ENCODE peak calls at places on chromosomes 5 and 9, in ten cellular contexts. One of them, this sample, is unnamed.

GRCh38 chr5:64074533-64074932 is 91.1 kb upstream of the RNF180 start:
- DNase-seq in stimulated activated CD4-positive, alpha-beta T cell treated with anti-CD3 and anti-CD28 coated beads, Interleukin-15, amount 100 ng/mL, for 48 hours: no peak
- DNase-seq in mesenchymal stem cell: peak; percentile 20
- DNase-seq in neural crest cell: peak; percentile 16
- DNase-seq in ELR: peak; percentile 43
- DNase-seq in mesothelial cell of epicardium: no peak
- DNase-seq in activated effector memory CD4-positive, alpha-beta T cell treated with Interleukin-2 at 50 U/mL for 16 hours: no peak
- DNase-seq in GM12865: peak; percentile 38
- DNase-seq in endothelial cell: peak; percentile 33
- DNase-seq in OCI-LY7: peak; percentile 26
- DNase-seq in this sample: no peak

GRCh38 chr5:31197183-31197582 is 3.7 kb downstream of the CDH6 start:
- DNase-seq in neural crest cell: no peak
- DNase-seq in GM12865: no peak
- DNase-seq in ELR: no peak
- DNase-seq in mesenchymal stem cell: peak; percentile 9
- DNase-seq in activated effector memory CD4-positive, alpha-beta T cell treated with Interleukin-2 at 50 U/mL for 16 hours: no peak
- DNase-seq in stimulated activated CD4-positive, alpha-beta T cell treated with anti-CD3 and anti-CD28 coated beads, Interleukin-15, amount 100 ng/mL, for 48 hours: no peak
- DNase-seq in mesothelial cell of epicardium: no peak
- DNase-seq in OCI-LY7: no peak
- DNase-seq in endothelial cell: no peak
- DNase-seq in this sample: no peak

GRCh38 chr5:9091896-9092662 is 453.8 kb downstream of the SEMA5A start:
- DNase-seq in stimulated activated CD4-positive, alpha-beta T cell treated with anti-CD3 and anti-CD28 coated beads, Interleukin-15, amount 100 ng/mL, for 48 hours: no peak
- DNase-seq in GM12865: no peak
- DNase-seq in neural crest cell: no peak
- DNase-seq in mesothelial cell of epicardium: no peak
- DNase-seq in ELR: no peak
- DNase-seq in OCI-LY7: no peak
- DNase-seq in mesenchymal stem cell: no peak
- DNase-seq in activated effector memory CD4-positive, alpha-beta T cell treated with Interleukin-2 at 50 U/mL for 16 hours: no peak
- DNase-seq in endothelial cell: no peak
- DNase-seq in this sample: no peak

GRCh38 chr5:159099049-159099760 is 511 bp downstream of the EBF1 start:
- DNase-seq in neural crest cell: no peak
- DNase-seq in mesothelial cell of epicardium: peak; percentile 64
- DNase-seq in mesenchymal stem cell: peak; percentile 60
- DNase-seq in GM12865: peak; percentile 83
- DNase-seq in activated effector memory CD4-positive, alpha-beta T cell treated with Interleukin-2 at 50 U/mL for 16 hours: peak; percentile 29
- DNase-seq in ELR: peak; percentile 65
- DNase-seq in stimulated activated CD4-positive, alpha-beta T cell treated with anti-CD3 and anti-CD28 coated beads, Interleukin-15, amount 100 ng/mL, for 48 hours: no peak
- DNase-seq in endothelial cell: peak; percentile 65
- DNase-seq in OCI-LY7: peak; percentile 90
- DNase-seq in this sample: peak; percentile 62

GRCh38 chr5:172806897-172807672 is 27.0 kb upstream of the ERGIC1 start:
- DNase-seq in OCI-LY7: peak; percentile 68
- DNase-seq in endothelial cell: peak; percentile 34
- DNase-seq in activated effector memory CD4-positive, alpha-beta T cell treated with Interleukin-2 at 50 U/mL for 16 hours: peak; percentile 76
- DNase-seq in mesothelial cell of epicardium: no peak
- DNase-seq in stimulated activated CD4-positive, alpha-beta T cell treated with anti-CD3 and anti-CD28 coated beads, Interleukin-15, amount 100 ng/mL, for 48 hours: peak; percentile 92
- DNase-seq in mesenchymal stem cell: peak; percentile 90
- DNase-seq in GM12865: peak; percentile 95
- DNase-seq in neural crest cell: peak; percentile 35
- DNase-seq in ELR: peak; percentile 94
- DNase-seq in this sample: peak; percentile 98

GRCh38 chr9:95953986-95954385 is 78.5 kb downstream of the ERCC6L2 start:
- DNase-seq in GM12865: peak; percentile 74
- DNase-seq in activated effector memory CD4-positive, alpha-beta T cell treated with Interleukin-2 at 50 U/mL for 16 hours: no peak
- DNase-seq in neural crest cell: no peak
- DNase-seq in endothelial cell: no peak
- DNase-seq in OCI-LY7: no peak
- DNase-seq in stimulated activated CD4-positive, alpha-beta T cell treated with anti-CD3 and anti-CD28 coated beads, Interleukin-15, amount 100 ng/mL, for 48 hours: no peak
- DNase-seq in mesenchymal stem cell: no peak
- DNase-seq in ELR: no peak
- DNase-seq in mesothelial cell of epicardium: no peak
- DNase-seq in this sample: peak; percentile 3

GRCh38 chr5:9194509-9194908 is 351.4 kb downstream of the SEMA5A start:
- DNase-seq in GM12865: no peak
- DNase-seq in mesenchymal stem cell: no peak
- DNase-seq in activated effector memory CD4-positive, alpha-beta T cell treated with Interleukin-2 at 50 U/mL for 16 hours: no peak
- DNase-seq in OCI-LY7: no peak
- DNase-seq in mesothelial cell of epicardium: no peak
- DNase-seq in stimulated activated CD4-positive, alpha-beta T cell treated with anti-CD3 and anti-CD28 coated beads, Interleukin-15, amount 100 ng/mL, for 48 hours: no peak
- DNase-seq in ELR: peak; percentile 53
- DNase-seq in endothelial cell: no peak
- DNase-seq in neural crest cell: no peak
- DNase-seq in this sample: no peak

GRCh38 chr9:136791466-136792276 is 527 bp downstream of the TMEM141 start:
- DNase-seq in endothelial cell: peak; percentile 56
- DNase-seq in activated effector memory CD4-positive, alpha-beta T cell treated with Interleukin-2 at 50 U/mL for 16 hours: peak; percentile 55
- DNase-seq in GM12865: peak; percentile 71
- DNase-seq in mesothelial cell of epicardium: peak; percentile 75
- DNase-seq in mesenchymal stem cell: peak; percentile 34
- DNase-seq in OCI-LY7: peak; percentile 72
- DNase-seq in stimulated activated CD4-positive, alpha-beta T cell treated with anti-CD3 and anti-CD28 coated beads, Interleukin-15, amount 100 ng/mL, for 48 hours: peak; percentile 38
- DNase-seq in ELR: peak; percentile 49
- DNase-seq in neural crest cell: peak; percentile 53
- DNase-seq in this sample: peak; percentile 77

GRCh38 chr5:38725419-38725865 is 120.4 kb upstream of the OSMR start:
- DNase-seq in ELR: no peak
- DNase-seq in neural crest cell: peak; percentile 52
- DNase-seq in mesenchymal stem cell: no peak
- DNase-seq in mesothelial cell of epicardium: no peak
- DNase-seq in activated effector memory CD4-positive, alpha-beta T cell treated with Interleukin-2 at 50 U/mL for 16 hours: no peak
- DNase-seq in OCI-LY7: no peak
- DNase-seq in endothelial cell: no peak
- DNase-seq in stimulated activated CD4-positive, alpha-beta T cell treated with anti-CD3 and anti-CD28 coated beads, Interleukin-15, amount 100 ng/mL, for 48 hours: no peak
- DNase-seq in GM12865: no peak
- DNase-seq in this sample: no peak

GRCh38 chr9:123787411-123787810 is 142.5 kb downstream of the DENND1A start:
- DNase-seq in mesothelial cell of epicardium: no peak
- DNase-seq in endothelial cell: no peak
- DNase-seq in stimulated activated CD4-positive, alpha-beta T cell treated with anti-CD3 and anti-CD28 coated beads, Interleukin-15, amount 100 ng/mL, for 48 hours: no peak
- DNase-seq in neural crest cell: no peak
- DNase-seq in OCI-LY7: no peak
- DNase-seq in activated effector memory CD4-positive, alpha-beta T cell treated with Interleukin-2 at 50 U/mL for 16 hours: no peak
- DNase-seq in mesenchymal stem cell: no peak
- DNase-seq in GM12865: no peak
- DNase-seq in ELR: no peak
- DNase-seq in this sample: no peak

GRCh38 chr9:124354364-124355031 is 60.7 kb downstream of the PSMB7 start:
- DNase-seq in GM12865: peak; percentile 9
- DNase-seq in OCI-LY7: no peak
- DNase-seq in ELR: no peak
- DNase-seq in mesothelial cell of epicardium: no peak
- DNase-seq in stimulated activated CD4-positive, alpha-beta T cell treated with anti-CD3 and anti-CD28 coated beads, Interleukin-15, amount 100 ng/mL, for 48 hours: no peak
- DNase-seq in mesenchymal stem cell: no peak
- DNase-seq in endothelial cell: no peak
- DNase-seq in neural crest cell: no peak
- DNase-seq in activated effector memory CD4-positive, alpha-beta T cell treated with Interleukin-2 at 50 U/mL for 16 hours: no peak
- DNase-seq in this sample: no peak

GRCh38 chr9:124659099-124659659 is 111.9 kb downstream of the NR6A1 start:
- DNase-seq in endothelial cell: peak; percentile 57
- DNase-seq in activated effector memory CD4-positive, alpha-beta T cell treated with Interleukin-2 at 50 U/mL for 16 hours: no peak
- DNase-seq in mesenchymal stem cell: peak; percentile 99
- DNase-seq in neural crest cell: peak; percentile 69
- DNase-seq in ELR: peak; percentile 96
- DNase-seq in mesothelial cell of epicardium: peak; percentile 56
- DNase-seq in GM12865: peak; percentile 94
- DNase-seq in stimulated activated CD4-positive, alpha-beta T cell treated with anti-CD3 and anti-CD28 coated beads, Interleukin-15, amount 100 ng/mL, for 48 hours: peak; percentile 11
- DNase-seq in OCI-LY7: peak; percentile 61
- DNase-seq in this sample: peak; percentile 70

GRCh38 chr9:110140276-110140675 is 67.7 kb downstream of the C9orf152 start:
- DNase-seq in GM12865: no peak
- DNase-seq in OCI-LY7: no peak
- DNase-seq in mesenchymal stem cell: no peak
- DNase-seq in activated effector memory CD4-positive, alpha-beta T cell treated with Interleukin-2 at 50 U/mL for 16 hours: no peak
- DNase-seq in mesothelial cell of epicardium: no peak
- DNase-seq in stimulated activated CD4-positive, alpha-beta T cell treated with anti-CD3 and anti-CD28 coated beads, Interleukin-15, amount 100 ng/mL, for 48 hours: no peak
- DNase-seq in neural crest cell: no peak
- DNase-seq in ELR: peak; percentile 65
- DNase-seq in endothelial cell: no peak
- DNase-seq in this sample: no peak

GRCh38 chr5:74239268-74239667 is 401.3 kb downstream of the ENC1 start:
- DNase-seq in endothelial cell: no peak
- DNase-seq in OCI-LY7: no peak
- DNase-seq in neural crest cell: no peak
- DNase-seq in stimulated activated CD4-positive, alpha-beta T cell treated with anti-CD3 and anti-CD28 coated beads, Interleukin-15, amount 100 ng/mL, for 48 hours: no peak
- DNase-seq in ELR: no peak
- DNase-seq in mesenchymal stem cell: no peak
- DNase-seq in activated effector memory CD4-positive, alpha-beta T cell treated with Interleukin-2 at 50 U/mL for 16 hours: no peak
- DNase-seq in mesothelial cell of epicardium: no peak
- DNase-seq in GM12865: no peak
- DNase-seq in this sample: no peak

GRCh38 chr5:78597068-78597857 is 51.3 kb downstream of the LHFPL2 start:
- DNase-seq in activated effector memory CD4-positive, alpha-beta T cell treated with Interleukin-2 at 50 U/mL for 16 hours: no peak
- DNase-seq in endothelial cell: no peak
- DNase-seq in stimulated activated CD4-positive, alpha-beta T cell treated with anti-CD3 and anti-CD28 coated beads, Interleukin-15, amount 100 ng/mL, for 48 hours: no peak
- DNase-seq in mesothelial cell of epicardium: no peak
- DNase-seq in OCI-LY7: no peak
- DNase-seq in mesenchymal stem cell: peak; percentile 86
- DNase-seq in neural crest cell: no peak
- DNase-seq in ELR: peak; percentile 89
- DNase-seq in GM12865: no peak
- DNase-seq in this sample: no peak

GRCh38 chr9:134917431-134918373 is at the start of gene FCN1:
- DNase-seq in activated effector memory CD4-positive, alpha-beta T cell treated with Interleukin-2 at 50 U/mL for 16 hours: no peak
- DNase-seq in stimulated activated CD4-positive, alpha-beta T cell treated with anti-CD3 and anti-CD28 coated beads, Interleukin-15, amount 100 ng/mL, for 48 hours: no peak
- DNase-seq in ELR: no peak
- DNase-seq in mesothelial cell of epicardium: peak; percentile 29
- DNase-seq in OCI-LY7: peak; percentile 78
- DNase-seq in GM12865: no peak
- DNase-seq in mesenchymal stem cell: no peak
- DNase-seq in endothelial cell: no peak
- DNase-seq in neural crest cell: no peak
- DNase-seq in this sample: no peak

GRCh38 chr9:36258170-36258988 is at the start of gene GNE:
- DNase-seq in ELR: peak; percentile 97
- DNase-seq in mesenchymal stem cell: peak; percentile 96
- DNase-seq in activated effector memory CD4-positive, alpha-beta T cell treated with Interleukin-2 at 50 U/mL for 16 hours: peak; percentile 96
- DNase-seq in endothelial cell: peak; percentile 97
- DNase-seq in GM12865: peak; percentile 97
- DNase-seq in OCI-LY7: peak; percentile 94
- DNase-seq in mesothelial cell of epicardium: peak; percentile 97
- DNase-seq in stimulated activated CD4-positive, alpha-beta T cell treated with anti-CD3 and anti-CD28 coated beads, Interleukin-15, amount 100 ng/mL, for 48 hours: peak; percentile 96
- DNase-seq in neural crest cell: peak; percentile 99
- DNase-seq in this sample: peak; percentile 97

GRCh38 chr5:168585119-168585912 is 6.1 kb upstream of the PANK3 start:
- DNase-seq in mesenchymal stem cell: no peak
- DNase-seq in mesothelial cell of epicardium: no peak
- DNase-seq in OCI-LY7: no peak
- DNase-seq in stimulated activated CD4-positive, alpha-beta T cell treated with anti-CD3 and anti-CD28 coated beads, Interleukin-15, amount 100 ng/mL, for 48 hours: no peak
- DNase-seq in neural crest cell: no peak
- DNase-seq in GM12865: peak; percentile 66
- DNase-seq in ELR: no peak
- DNase-seq in activated effector memory CD4-positive, alpha-beta T cell treated with Interleukin-2 at 50 U/mL for 16 hours: no peak
- DNase-seq in endothelial cell: no peak
- DNase-seq in this sample: no peak

GRCh38 chr9:95185931-95186330 is 131.6 kb downstream of the FANCC start:
- DNase-seq in neural crest cell: no peak
- DNase-seq in stimulated activated CD4-positive, alpha-beta T cell treated with anti-CD3 and anti-CD28 coated beads, Interleukin-15, amount 100 ng/mL, for 48 hours: no peak
- DNase-seq in GM12865: no peak
- DNase-seq in mesenchymal stem cell: no peak
- DNase-seq in OCI-LY7: no peak
- DNase-seq in activated effector memory CD4-positive, alpha-beta T cell treated with Interleukin-2 at 50 U/mL for 16 hours: no peak
- DNase-seq in ELR: no peak
- DNase-seq in mesothelial cell of epicardium: no peak
- DNase-seq in endothelial cell: no peak
- DNase-seq in this sample: no peak

GRCh38 chr5:66193419-66193818 is 49.3 kb downstream of the SREK1 start:
- DNase-seq in OCI-LY7: no peak
- DNase-seq in stimulated activated CD4-positive, alpha-beta T cell treated with anti-CD3 and anti-CD28 coated beads, Interleukin-15, amount 100 ng/mL, for 48 hours: no peak
- DNase-seq in ELR: no peak
- DNase-seq in endothelial cell: no peak
- DNase-seq in activated effector memory CD4-positive, alpha-beta T cell treated with Interleukin-2 at 50 U/mL for 16 hours: no peak
- DNase-seq in mesenchymal stem cell: no peak
- DNase-seq in mesothelial cell of epicardium: no peak
- DNase-seq in GM12865: no peak
- DNase-seq in neural crest cell: no peak
- DNase-seq in this sample: no peak

GRCh38 chr9:75181748-75182147 is 93.4 kb downstream of the OSTF1 start:
- DNase-seq in stimulated activated CD4-positive, alpha-beta T cell treated with anti-CD3 and anti-CD28 coated beads, Interleukin-15, amount 100 ng/mL, for 48 hours: no peak
- DNase-seq in mesothelial cell of epicardium: no peak
- DNase-seq in endothelial cell: no peak
- DNase-seq in activated effector memory CD4-positive, alpha-beta T cell treated with Interleukin-2 at 50 U/mL for 16 hours: no peak
- DNase-seq in OCI-LY7: no peak
- DNase-seq in neural crest cell: no peak
- DNase-seq in GM12865: no peak
- DNase-seq in mesenchymal stem cell: peak; percentile 20
- DNase-seq in ELR: peak; percentile 80
- DNase-seq in this sample: no peak

This sample was measured in activated CD8-positive, alpha-beta T cell treated with anti-CD3 and anti-CD28 coated beads for 36 hours.